ENCODE peak calls at places on chromosomes 1 and 21, in five cellular contexts. L is NB4, S is AG04449, X is mucosa of descending colon, I is body of pancreas. T is an unnamed sample.

GRCh38 chr1:226738421-226738994 is 574 bp downstream of the ITPKB start:
- DNase-seq in L (peak), S (no peak), X (peak), I (peak), T (no peak)

GRCh38 chr1:59427155-59427554 is 130.3 kb downstream of the FGGY start:
- DNase-seq in L (no peak), S (no peak), X (no peak), I (no peak), T (no peak)

GRCh38 chr1:66253330-66253921 is 280.5 kb upstream of the SGIP1 start:
- DNase-seq in L (peak), S (no peak), X (no peak), I (peak), T (no peak)

GRCh38 chr1:179550753-179551682 is 24.7 kb downstream of the NPHS2 start:
- DNase-seq in L (peak), S (peak), X (no peak), I (no peak), T (no peak)

GRCh38 chr1:101251504-101251903 is 14.7 kb downstream of the S1PR1 start:
- DNase-seq in L (no peak), S (no peak), X (no peak), I (no peak), T (no peak)

GRCh38 chr1:116089870-116090269 is 21.3 kb upstream of the MAB21L3 start:
- DNase-seq in L (no peak), S (no peak), X (no peak), I (no peak), T (no peak)

GRCh38 chr21:38905751-38906150 is 100.0 kb downstream of the ETS2 start:
- DNase-seq in L (no peak), S (no peak), X (no peak), I (no peak), T (no peak)

GRCh38 chr21:32576011-32576410 is 9.3 kb downstream of the TCP10L start:
- DNase-seq in L (no peak), S (no peak), X (no peak), I (no peak), T (no peak)

GRCh38 chr1:179007233-179007632 is 18.5 kb upstream of the FAM20B start:
- DNase-seq in L (no peak), S (no peak), X (no peak), I (no peak), T (no peak)

GRCh38 chr1:204268101-204268500 is 54.3 kb upstream of the GOLT1A start:
- DNase-seq in L (no peak), S (no peak), X (peak), I (no peak), T (no peak)

GRCh38 chr1:206590025-206590834 is 22.0 kb downstream of the EIF2D start:
- DNase-seq in L (peak), S (peak), X (no peak), I (no peak), T (no peak)
- TF ChIP-seq CTCF in L (peak), S (no peak), X (no peak), I (peak), T (no peak)

GRCh38 chr1:24952413-24952841 is 22.4 kb upstream of the RUNX3 start:
- DNase-seq in L (peak), S (no peak), X (no peak), I (no peak), T (no peak)
- TF ChIP-seq CTCF in L (no peak), S (no peak), X (no peak), I (no peak), T (no peak)

DNA sequence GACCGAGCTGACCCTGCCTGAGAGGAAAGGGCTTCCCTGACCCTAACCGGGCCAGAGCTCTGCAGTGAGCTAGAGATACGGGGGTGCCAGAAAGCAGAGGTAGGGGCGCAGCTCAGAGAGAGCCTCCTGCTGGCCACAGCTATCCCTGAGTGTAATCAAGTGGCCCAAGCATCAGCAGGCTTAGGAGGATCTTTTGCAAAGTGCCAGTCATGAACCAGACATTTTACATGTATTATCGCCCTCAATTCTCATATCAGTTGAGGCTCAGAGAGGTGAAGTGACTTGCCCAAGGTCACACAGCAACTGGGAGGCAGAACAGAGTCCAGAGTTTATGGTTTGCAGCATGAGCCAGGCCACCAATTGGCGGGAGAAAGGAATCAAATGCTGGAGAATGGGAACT is 7.0 kb upstream of the ID3 start:
- DNase-seq in L (no peak), S (no peak), X (no peak), I (no peak), T (no peak)
- TF ChIP-seq CTCF in L (peak), S (peak), X (no peak), I (no peak), T (no peak)

DNA sequence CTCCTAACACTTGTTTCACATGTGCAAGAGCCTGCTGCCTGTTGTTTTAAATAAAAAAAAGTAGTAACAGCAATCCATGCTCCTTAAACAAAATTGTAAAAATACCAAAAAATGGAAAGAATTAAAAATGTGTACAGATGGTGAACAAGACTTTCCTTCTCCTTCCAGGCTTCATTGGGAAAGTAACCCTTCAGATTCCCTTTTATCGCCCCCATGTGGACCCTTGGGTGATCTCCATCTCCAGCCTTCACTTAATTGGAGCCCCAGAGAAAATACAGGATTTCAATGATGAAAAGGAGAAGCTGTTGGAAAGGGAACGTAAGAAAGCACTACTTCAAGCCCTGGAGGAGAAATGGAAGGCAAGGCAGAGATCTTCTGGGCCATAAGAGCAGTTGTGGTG is 14.2 kb downstream of the VPS13D start:
- DNase-seq in L (peak), S (no peak), X (no peak), I (peak), T (no peak)
- TF ChIP-seq CTCF in L (peak), S (no peak), X (no peak), I (no peak), T (no peak)

GRCh38 chr1:19648689-19649088 is 4.6 kb downstream of the NBL1 start:
- DNase-seq in L (no peak), S (no peak), X (peak), I (no peak), T (no peak)
- TF ChIP-seq CTCF in L (no peak), S (peak), X (peak), I (no peak), T (no peak)

GRCh38 chr21:36657999-36658398 is 40.9 kb upstream of the SIM2 start:
- DNase-seq in L (no peak), S (no peak), X (no peak), I (no peak), T (no peak)

GRCh38 chr21:36658926-36659325 is 40.0 kb upstream of the SIM2 start:
- DNase-seq in L (no peak), S (no peak), X (no peak), I (no peak), T (no peak)

GRCh38 chr21:36664678-36665022 is 34.3 kb upstream of the SIM2 start:
- DNase-seq in L (no peak), S (no peak), X (no peak), I (no peak), T (no peak)

GRCh38 chr21:36663033-36663855 is 35.7 kb upstream of the SIM2 start:
- DNase-seq in L (no peak), S (peak), X (no peak), I (no peak), T (no peak)

DNA sequence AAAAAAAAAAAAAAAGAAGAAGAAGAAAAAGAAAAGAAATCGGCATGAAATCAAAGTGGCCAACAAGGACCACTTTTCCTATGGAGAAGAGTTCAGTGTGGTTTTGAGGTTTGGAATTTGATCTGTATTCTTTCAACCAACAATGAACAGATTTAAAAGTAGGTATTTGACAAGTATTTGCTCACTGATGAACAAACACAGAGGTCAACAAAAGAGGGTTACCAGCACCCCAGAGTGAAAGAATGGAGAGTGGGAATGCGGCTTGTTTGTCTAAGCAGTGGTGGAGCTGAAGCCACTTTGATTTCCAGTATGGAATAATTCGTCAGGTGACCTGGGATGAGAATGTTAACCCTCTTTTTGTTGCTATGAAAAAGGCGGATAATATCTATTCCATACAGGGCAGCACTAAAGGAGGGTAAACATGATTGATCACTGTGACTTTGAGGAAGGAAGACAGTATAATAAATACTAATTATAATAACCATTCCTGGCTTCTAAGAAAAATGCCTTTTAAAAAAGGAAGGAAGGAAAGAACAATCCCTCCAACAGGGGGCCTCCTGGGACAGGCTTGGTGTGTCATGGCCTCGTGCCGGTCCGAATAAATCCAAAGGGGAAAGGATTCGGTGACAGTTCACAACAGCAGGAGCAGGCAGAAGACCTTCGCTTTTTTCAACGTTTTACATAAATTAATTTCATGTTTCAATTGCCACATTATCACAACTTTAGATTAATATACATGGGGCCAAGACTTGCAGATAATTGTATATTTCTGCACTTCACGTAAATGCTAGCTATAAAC is 37.2 kb upstream of the SIM2 start:
- DNase-seq in L (peak), S (no peak), X (no peak), I (peak), T (no peak)
- TF ChIP-seq CTCF in L (no peak), S (peak), X (no peak), I (peak), T (peak)

T was measured in mesothelial cell of epicardium.